ENCODE peak calls at places on chromosomes 5 and 9, in eight cellular contexts. Z, U, B, G, J, V, Y and S are unnamed samples.

GRCh38 chr5:15977851-15978250 is 201.7 kb downstream of the MARCHF11 start:
- DNase-seq in V (no peak), Z (no peak), J (no peak), G (no peak), Y (no peak), U (no peak), B (no peak), S (no peak)

GRCh38 chr5:126868961-126869451 is 92.1 kb downstream of the LMNB1 start:
- DNase-seq in Z (no peak), U (no peak), B (peak), Y (no peak), V (peak), J (peak), G (peak), S (no peak)

GRCh38 chr5:57754616-57755015 is 272.0 kb upstream of the ACTBL2 start:
- DNase-seq in G (no peak), Y (no peak), Z (peak), J (no peak), U (no peak), B (no peak), V (peak), S (no peak)

GRCh38 chr5:84487963-84488362 is 103.3 kb upstream of the EDIL3 start:
- DNase-seq in U (no peak), B (no peak), Y (no peak), G (no peak), Z (peak), J (peak), V (peak), S (no peak)

GRCh38 chr5:111694183-111694582 is 62.8 kb downstream of the NREP start:
- DNase-seq in G (no peak), V (peak), U (no peak), B (no peak), J (peak), Y (no peak), Z (peak), S (no peak)

GRCh38 chr5:179986328-179986727 is 78.6 kb upstream of the TBC1D9B start:
- DNase-seq in B (no peak), G (no peak), V (peak), J (no peak), Z (no peak), U (no peak), Y (no peak), S (no peak)

GRCh38 chr9:22469928-22470544 is 23.4 kb downstream of the DMRTA1 start:
- DNase-seq in B (no peak), G (no peak), Y (peak), U (no peak), J (peak), Z (peak), V (peak), S (peak)

GRCh38 chr9:114553202-114553601 is 34.4 kb upstream of the ATP6V1G1 start:
- DNase-seq in J (no peak), B (no peak), G (no peak), Z (no peak), V (no peak), U (no peak), Y (no peak), S (no peak)

GRCh38 chr5:56305551-56305950 is 72.4 kb upstream of the ANKRD55 start:
- DNase-seq in U (no peak), Y (no peak), B (no peak), Z (no peak), G (no peak), V (no peak), J (no peak), S (no peak)

GRCh38 chr5:52987711-52988329 is 1.3 kb upstream of the ITGA2 start:
- DNase-seq in U (no peak), Z (no peak), J (no peak), Y (peak), B (no peak), G (no peak), V (peak), S (no peak)

GRCh38 chr9:74874220-74874619 is 13.5 kb downstream of the TRPM6 start:
- DNase-seq in U (no peak), B (no peak), G (no peak), V (no peak), J (no peak), Y (no peak), Z (no peak), S (no peak)

GRCh38 chr9:64773491-64773931 is 511.5 kb downstream of the FOXD4L5 start:
- DNase-seq in J (peak), U (peak), Z (no peak), G (peak), V (peak), Y (no peak), B (no peak), S (no peak)

GRCh38 chr9:72665421-72665820 is 144.0 kb downstream of the TMC1 start:
- DNase-seq in Z (no peak), Y (no peak), J (peak), B (no peak), G (no peak), U (no peak), V (peak), S (no peak)

GRCh38 chr9:21392270-21392669 is 7.1 kb upstream of the IFNA2 start:
- DNase-seq in G (no peak), B (no peak), Z (no peak), U (no peak), V (peak), J (no peak), Y (peak), S (peak)

GRCh38 chr5:94360382-94360781 is 258.0 kb downstream of the KIAA0825 start:
- DNase-seq in G (no peak), U (no peak), Z (no peak), J (no peak), Y (no peak), V (no peak), B (no peak), S (no peak)

GRCh38 chr5:72137826-72138409 is 30.6 kb downstream of the MAP1B start:
- DNase-seq in V (no peak), Z (no peak), U (no peak), Y (no peak), B (no peak), G (no peak), J (no peak), S (no peak)